ENCODE peak calls at places on chromosomes 3 and 15, in six cellular contexts. Y is SK-N-SH, I is HepG2, X is GM12878, A is H1, V is K562. T is an unnamed sample.

GRCh38 chr3:117898722-117899121 is 1135.9 kb downstream of the IGSF11 start:
- DNase-seq in Y (no peak), I (peak; percentile 14), X (no peak), A (no peak), V (peak; percentile 3), T (peak; percentile 3)

GRCh38 chr3:94374439-94375161 is 311.7 kb downstream of the NSUN3 start:
- DNase-seq in Y (no peak), I (no peak), X (no peak), A (no peak), V (no peak), T (no peak)

GRCh38 chr3:42262525-42262924 is 3.5 kb downstream of the CCK start:
- DNase-seq in Y (no peak), I (no peak), X (no peak), A (no peak), V (no peak), T (no peak)

GRCh38 chr3:187165144-187165543 is 25.8 kb upstream of the RPL39L start:
- DNase-seq in Y (peak; percentile 41), I (peak; percentile 58), X (no peak), A (no peak), V (peak; percentile 62), T (peak; percentile 13)

GRCh38 chr15:47812436-47813109 is 95.3 kb downstream of the SEMA6D start:
- DNase-seq in Y (no peak), I (peak; percentile 11), X (peak; percentile 32), A (no peak), V (no peak), T (no peak)

GRCh38 chr3:121414924-121415323 is 130.9 kb downstream of the POLQ start:
- DNase-seq in Y (no peak), I (no peak), X (no peak), A (no peak), V (no peak), T (no peak)

GRCh38 chr3:124860599-124860998 is 26.6 kb downstream of the ITGB5 start:
- DNase-seq in Y (no peak), I (peak; percentile 28), X (no peak), A (no peak), V (no peak), T (no peak)

GRCh38 chr15:68411276-68411675 is 20.7 kb downstream of the ITGA11 start:
- DNase-seq in Y (no peak), I (no peak), X (no peak), A (peak; percentile 7), V (no peak), T (no peak)

GRCh38 chr3:16178628-16178988 is 4.1 kb downstream of the GALNT15 start:
- DNase-seq in Y (no peak), I (no peak), X (no peak), A (no peak), V (no peak), T (no peak)

GRCh38 chr3:71725279-71725991 is at the start of gene EIF4E3:
- DNase-seq in Y (peak; percentile 93), I (no peak), X (no peak), A (peak; percentile 72), V (peak; percentile 85), T (no peak)

GRCh38 chr3:159565313-159565712 is 423.3 kb upstream of the IL12A start:
- DNase-seq in Y (no peak), I (no peak), X (no peak), A (no peak), V (no peak), T (no peak)

GRCh38 chr3:58560771-58561311 is 16.4 kb downstream of the FAM107A start:
- DNase-seq in Y (no peak), I (peak; percentile 76), X (no peak), A (peak; percentile 78), V (peak; percentile 20), T (no peak)

GRCh38 chr3:183381179-183381578 is 47.2 kb downstream of the MCF2L2 start:
- DNase-seq in Y (no peak), I (no peak), X (no peak), A (no peak), V (peak; percentile 21), T (no peak)

GRCh38 chr15:96582473-96582872 is 252.0 kb downstream of the NR2F2 start:
- DNase-seq in Y (no peak), I (no peak), X (no peak), A (no peak), V (no peak), T (peak; percentile 15)

GRCh38 chr15:77033729-77034619 is 36.9 kb downstream of the TSPAN3 start:
- DNase-seq in Y (peak; percentile 22), I (no peak), X (no peak), A (peak; percentile 46), V (no peak), T (no peak)

GRCh38 chr3:58573638-58574037 is 3.6 kb downstream of the FAM107A start:
- DNase-seq in Y (no peak), I (no peak), X (no peak), A (no peak), V (no peak), T (no peak)

GRCh38 chr3:150210461-150211110 is 197.5 kb upstream of the TSC22D2 start:
- DNase-seq in Y (no peak), I (no peak), X (no peak), A (peak; percentile 47), V (no peak), T (no peak)

GRCh38 chr3:15055019-15055557 is 10.0 kb downstream of the MRPS25 start:
- DNase-seq in Y (no peak), I (no peak), X (peak; percentile 54), A (no peak), V (peak; percentile 55), T (no peak)

GRCh38 chr15:82958638-82959037 is 6.1 kb upstream of the HOMER2 start:
- DNase-seq in Y (no peak), I (peak; percentile 24), X (no peak), A (no peak), V (no peak), T (no peak)

GRCh38 chr3:98650966-98651765 is 57.8 kb upstream of the CPOX start:
- DNase-seq in Y (no peak), I (no peak), X (no peak), A (no peak), V (no peak), T (no peak)

DNA sequence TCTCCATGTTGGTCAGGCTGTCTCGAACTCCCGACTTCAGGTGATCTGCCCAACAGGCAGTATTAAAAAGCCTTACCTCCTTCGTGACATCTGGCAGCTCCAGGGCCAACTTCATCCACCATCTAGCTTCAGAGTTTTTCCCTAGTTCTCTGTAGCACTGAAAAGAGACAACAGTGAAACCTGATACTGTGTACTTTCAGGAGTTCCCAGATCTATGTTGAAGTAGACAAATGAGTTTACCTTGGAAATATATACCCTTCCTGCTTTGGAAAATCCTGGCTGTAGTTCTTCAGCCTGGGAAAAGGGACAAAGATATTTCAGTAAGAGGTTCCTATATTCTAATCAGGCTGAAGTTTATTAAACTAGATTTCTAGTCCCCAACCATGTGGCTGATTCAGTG is 18.0 kb downstream of the RMDN3 start:
- DNase-seq in Y (no peak), I (no peak), X (no peak), A (no peak), V (no peak), T (no peak)
- H3K4me3 ChIP-seq in Y (no peak overlapping the region), I (no peak overlapping the region), X (no peak overlapping the region), A (no peak overlapping the region), V (no peak overlapping the region), T (no peak overlapping the region)

GRCh38 chr15:64934023-64934422 is 22.3 kb downstream of the ANKDD1A start:
- DNase-seq in Y (no peak), I (no peak), X (no peak), A (peak; percentile 23), V (no peak), T (no peak)

GRCh38 chr15:64928626-64929220 is 17.0 kb downstream of the ANKDD1A start:
- DNase-seq in Y (peak; percentile 56), I (no peak), X (no peak), A (peak; percentile 39), V (no peak), T (no peak)

GRCh38 chr15:64931381-64931780 is 19.7 kb downstream of the ANKDD1A start:
- DNase-seq in Y (no peak), I (no peak), X (no peak), A (peak; percentile 23), V (no peak), T (no peak)

GRCh38 chr15:64930019-64930652 is 18.4 kb downstream of the ANKDD1A start:
- DNase-seq in Y (no peak), I (no peak), X (peak; percentile 65), A (peak; percentile 35), V (no peak), T (no peak)

DNA sequence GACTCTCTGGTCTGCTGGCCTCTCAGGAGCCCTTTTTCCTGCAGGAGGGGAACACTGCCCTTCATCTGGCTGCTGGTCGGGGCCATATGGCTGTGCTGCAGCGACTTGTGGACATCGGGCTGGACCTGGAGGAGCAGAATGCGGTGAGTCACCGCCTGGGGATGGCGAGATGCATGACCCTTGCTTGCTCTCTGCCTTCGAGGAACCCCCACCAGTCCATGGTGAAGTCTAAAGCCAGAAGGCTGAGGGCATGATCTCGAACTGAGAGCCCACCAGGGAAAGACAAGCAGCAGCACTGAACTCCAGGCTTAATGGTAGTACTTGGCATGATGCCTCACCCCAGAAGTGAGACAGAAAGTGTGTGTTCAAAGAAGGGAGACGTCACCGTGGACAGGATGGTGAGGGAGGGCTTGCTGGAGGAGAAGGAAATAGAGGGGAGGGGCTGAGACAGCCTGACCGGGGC is 19.1 kb downstream of the ANKDD1A start:
- DNase-seq in Y (no peak), I (no peak), X (peak; percentile 16), A (peak; percentile 39), V (no peak), T (no peak)
- TF ChIP-seq GABPA in Y (no peak), I (no peak), X (no peak), A (no peak), V (no peak), T (no peak)

DNA sequence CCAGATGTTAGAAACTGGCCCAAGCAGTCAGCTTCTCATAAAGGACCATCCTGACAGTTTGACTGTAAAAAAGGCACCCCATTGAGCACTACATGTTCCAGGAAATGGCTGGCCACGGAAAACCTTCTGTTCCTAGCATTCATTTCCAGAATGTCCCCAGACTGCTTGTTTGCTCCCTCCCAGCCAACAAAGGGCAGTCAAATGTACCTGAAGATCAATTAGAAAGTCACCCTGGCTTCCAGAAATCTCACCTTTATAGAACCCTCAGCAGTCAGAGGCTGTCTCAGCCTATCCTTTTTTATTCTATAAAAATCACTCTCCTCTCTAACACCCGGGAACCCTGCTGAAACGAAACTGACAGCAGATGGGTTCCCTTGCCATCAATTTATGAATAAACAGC is 774 bp upstream of the SAMMSON start:
- DNase-seq in Y (no peak), I (no peak), X (no peak), A (no peak), V (no peak), T (no peak)
- H3K4me3 ChIP-seq in Y (peak overlapping the region; percentile 24), I (no peak overlapping the region), X (no peak overlapping the region), A (no peak overlapping the region), V (peak overlapping the region; percentile 53), T (no peak overlapping the region)

GRCh38 chr3:33915796-33916589 is 117.6 kb downstream of the PDCD6IP start:
- DNase-seq in Y (peak; percentile 24), I (peak; percentile 3), X (no peak), A (no peak), V (no peak), T (peak; percentile 34)
- TF ChIP-seq GABPA in Y (no peak), I (no peak), X (no peak), A (no peak), V (no peak), T (no peak)

DNA sequence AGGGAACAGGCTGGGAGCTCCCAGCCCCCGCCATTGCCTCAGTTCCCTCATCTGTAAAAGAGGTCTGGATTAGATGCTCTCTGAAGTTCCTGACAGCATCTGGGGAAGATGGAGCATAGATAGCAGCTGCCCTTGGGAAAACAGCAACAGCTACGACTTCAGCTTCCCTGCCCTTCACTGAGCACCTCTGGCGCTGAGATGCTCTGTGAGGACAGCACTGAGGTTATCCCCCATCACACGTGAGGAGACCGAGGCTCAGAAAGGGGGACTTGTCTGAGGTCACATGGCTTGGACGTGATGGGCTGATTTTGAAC is 11.1 kb upstream of the RPL29 start:
- DNase-seq in Y (no peak), I (no peak), X (no peak), A (no peak), V (no peak), T (no peak)
- H3K4me3 ChIP-seq in Y (no peak overlapping the region), I (no peak overlapping the region), X (no peak overlapping the region), A (no peak overlapping the region), V (no peak overlapping the region), T (no peak overlapping the region)